ENCODE peak calls at places on chromosomes 2 and 18, in ten cellular contexts. One of them, this sample, is unnamed.
A peak's percentile ranks its signal among the peaks of the same experiment; 100 is the strongest.

GRCh38 chr2:159736048-159736447 is 23.7 kb downstream of the MARCHF7 start:
- DNase-seq in AG10803: no peak
- DNase-seq in stimulated activated CD4-positive, alpha-beta T cell treated with anti-CD3 and anti-CD28 coated beads, Interleukin-15, amount 100 ng/mL, for 24 hours: no peak
- DNase-seq in hypothalamus: no peak
- DNase-seq in activated naive CD4-positive, alpha-beta T cell treated with anti-CD3 and anti-CD28 coated beads for 36 hours: no peak
- DNase-seq in RPMI7951: peak; percentile 45
- DNase-seq in activated T-helper 1 cell treated with Interleukin-2 at 50 U/mL for 16 hours: no peak
- DNase-seq in Peyer's patch: no peak
- DNase-seq in Caki2: no peak
- DNase-seq in kidney glomerular epithelial cell: no peak
- DNase-seq in this sample: no peak

GRCh38 chr2:72936669-72937355 is 19.5 kb downstream of the EMX1 start:
- DNase-seq in activated T-helper 1 cell treated with Interleukin-2 at 50 U/mL for 16 hours: no peak
- DNase-seq in RPMI7951: no peak
- DNase-seq in Caki2: no peak
- DNase-seq in hypothalamus: no peak
- DNase-seq in AG10803: no peak
- DNase-seq in Peyer's patch: no peak
- DNase-seq in activated naive CD4-positive, alpha-beta T cell treated with anti-CD3 and anti-CD28 coated beads for 36 hours: no peak
- DNase-seq in stimulated activated CD4-positive, alpha-beta T cell treated with anti-CD3 and anti-CD28 coated beads, Interleukin-15, amount 100 ng/mL, for 24 hours: no peak
- DNase-seq in kidney glomerular epithelial cell: no peak
- DNase-seq in this sample: no peak

GRCh38 chr2:9212661-9213411 is 6.2 kb downstream of the ASAP2 start:
- DNase-seq in Peyer's patch: no peak
- DNase-seq in kidney glomerular epithelial cell: no peak
- DNase-seq in RPMI7951: no peak
- DNase-seq in AG10803: no peak
- DNase-seq in Caki2: no peak
- DNase-seq in stimulated activated CD4-positive, alpha-beta T cell treated with anti-CD3 and anti-CD28 coated beads, Interleukin-15, amount 100 ng/mL, for 24 hours: no peak
- DNase-seq in hypothalamus: no peak
- DNase-seq in activated naive CD4-positive, alpha-beta T cell treated with anti-CD3 and anti-CD28 coated beads for 36 hours: no peak
- DNase-seq in activated T-helper 1 cell treated with Interleukin-2 at 50 U/mL for 16 hours: no peak
- DNase-seq in this sample: no peak

GRCh38 chr18:79630266-79631095 is 49.1 kb upstream of the CTDP1 start:
- DNase-seq in stimulated activated CD4-positive, alpha-beta T cell treated with anti-CD3 and anti-CD28 coated beads, Interleukin-15, amount 100 ng/mL, for 24 hours: no peak
- DNase-seq in activated T-helper 1 cell treated with Interleukin-2 at 50 U/mL for 16 hours: no peak
- DNase-seq in activated naive CD4-positive, alpha-beta T cell treated with anti-CD3 and anti-CD28 coated beads for 36 hours: no peak
- DNase-seq in kidney glomerular epithelial cell: no peak
- DNase-seq in RPMI7951: peak; percentile 40
- DNase-seq in hypothalamus: no peak
- DNase-seq in AG10803: no peak
- DNase-seq in Caki2: no peak
- DNase-seq in Peyer's patch: peak; percentile 44
- DNase-seq in this sample: no peak

GRCh38 chr18:70261141-70261788 is 27.6 kb upstream of the SOCS6 start:
- DNase-seq in activated naive CD4-positive, alpha-beta T cell treated with anti-CD3 and anti-CD28 coated beads for 36 hours: no peak
- DNase-seq in Caki2: no peak
- DNase-seq in AG10803: no peak
- DNase-seq in hypothalamus: no peak
- DNase-seq in Peyer's patch: no peak
- DNase-seq in kidney glomerular epithelial cell: no peak
- DNase-seq in RPMI7951: peak; percentile 60
- DNase-seq in stimulated activated CD4-positive, alpha-beta T cell treated with anti-CD3 and anti-CD28 coated beads, Interleukin-15, amount 100 ng/mL, for 24 hours: no peak
- DNase-seq in activated T-helper 1 cell treated with Interleukin-2 at 50 U/mL for 16 hours: no peak
- DNase-seq in this sample: no peak

GRCh38 chr2:15674637-15675455 is 83.2 kb downstream of the DDX1 start:
- DNase-seq in stimulated activated CD4-positive, alpha-beta T cell treated with anti-CD3 and anti-CD28 coated beads, Interleukin-15, amount 100 ng/mL, for 24 hours: no peak
- DNase-seq in Caki2: peak; percentile 66
- DNase-seq in AG10803: peak; percentile 12
- DNase-seq in kidney glomerular epithelial cell: peak; percentile 92
- DNase-seq in activated naive CD4-positive, alpha-beta T cell treated with anti-CD3 and anti-CD28 coated beads for 36 hours: no peak
- DNase-seq in activated T-helper 1 cell treated with Interleukin-2 at 50 U/mL for 16 hours: no peak
- DNase-seq in hypothalamus: no peak
- DNase-seq in Peyer's patch: no peak
- DNase-seq in RPMI7951: no peak
- DNase-seq in this sample: no peak

GRCh38 chr2:10361220-10361588 is 58.5 kb downstream of the HPCAL1 start:
- DNase-seq in kidney glomerular epithelial cell: peak; percentile 2
- DNase-seq in activated T-helper 1 cell treated with Interleukin-2 at 50 U/mL for 16 hours: no peak
- DNase-seq in stimulated activated CD4-positive, alpha-beta T cell treated with anti-CD3 and anti-CD28 coated beads, Interleukin-15, amount 100 ng/mL, for 24 hours: no peak
- DNase-seq in RPMI7951: peak; percentile 25
- DNase-seq in AG10803: peak; percentile 8
- DNase-seq in Peyer's patch: no peak
- DNase-seq in Caki2: no peak
- DNase-seq in hypothalamus: no peak
- DNase-seq in activated naive CD4-positive, alpha-beta T cell treated with anti-CD3 and anti-CD28 coated beads for 36 hours: no peak
- DNase-seq in this sample: no peak

GRCh38 chr2:47076586-47077441 is 78.3 kb downstream of the STPG4 start:
- DNase-seq in RPMI7951: peak; percentile 99
- DNase-seq in kidney glomerular epithelial cell: peak; percentile 97
- DNase-seq in Caki2: peak; percentile 88
- DNase-seq in activated T-helper 1 cell treated with Interleukin-2 at 50 U/mL for 16 hours: no peak
- DNase-seq in activated naive CD4-positive, alpha-beta T cell treated with anti-CD3 and anti-CD28 coated beads for 36 hours: no peak
- DNase-seq in stimulated activated CD4-positive, alpha-beta T cell treated with anti-CD3 and anti-CD28 coated beads, Interleukin-15, amount 100 ng/mL, for 24 hours: no peak
- DNase-seq in hypothalamus: no peak
- DNase-seq in AG10803: peak; percentile 99
- DNase-seq in Peyer's patch: no peak
- DNase-seq in this sample: no peak

GRCh38 chr2:182946949-182947348 is 80.5 kb upstream of the FRZB start:
- DNase-seq in activated naive CD4-positive, alpha-beta T cell treated with anti-CD3 and anti-CD28 coated beads for 36 hours: no peak
- DNase-seq in RPMI7951: peak; percentile 19
- DNase-seq in Peyer's patch: no peak
- DNase-seq in Caki2: no peak
- DNase-seq in hypothalamus: no peak
- DNase-seq in AG10803: no peak
- DNase-seq in activated T-helper 1 cell treated with Interleukin-2 at 50 U/mL for 16 hours: no peak
- DNase-seq in kidney glomerular epithelial cell: no peak
- DNase-seq in stimulated activated CD4-positive, alpha-beta T cell treated with anti-CD3 and anti-CD28 coated beads, Interleukin-15, amount 100 ng/mL, for 24 hours: no peak
- DNase-seq in this sample: no peak

GRCh38 chr2:178844690-178845089 is 37.5 kb upstream of the TTN start:
- DNase-seq in Caki2: no peak
- DNase-seq in kidney glomerular epithelial cell: no peak
- DNase-seq in activated T-helper 1 cell treated with Interleukin-2 at 50 U/mL for 16 hours: no peak
- DNase-seq in activated naive CD4-positive, alpha-beta T cell treated with anti-CD3 and anti-CD28 coated beads for 36 hours: no peak
- DNase-seq in RPMI7951: no peak
- DNase-seq in stimulated activated CD4-positive, alpha-beta T cell treated with anti-CD3 and anti-CD28 coated beads, Interleukin-15, amount 100 ng/mL, for 24 hours: no peak
- DNase-seq in AG10803: no peak
- DNase-seq in hypothalamus: no peak
- DNase-seq in Peyer's patch: no peak
- DNase-seq in this sample: no peak

GRCh38 chr2:113084249-113085000 is 16.7 kb downstream of the IL1F10 start:
- DNase-seq in hypothalamus: no peak
- DNase-seq in kidney glomerular epithelial cell: no peak
- DNase-seq in RPMI7951: peak; percentile 17
- DNase-seq in activated naive CD4-positive, alpha-beta T cell treated with anti-CD3 and anti-CD28 coated beads for 36 hours: peak; percentile 43
- DNase-seq in activated T-helper 1 cell treated with Interleukin-2 at 50 U/mL for 16 hours: no peak
- DNase-seq in stimulated activated CD4-positive, alpha-beta T cell treated with anti-CD3 and anti-CD28 coated beads, Interleukin-15, amount 100 ng/mL, for 24 hours: peak; percentile 15
- DNase-seq in AG10803: no peak
- DNase-seq in Caki2: no peak
- DNase-seq in Peyer's patch: no peak
- DNase-seq in this sample: peak; percentile 60

GRCh38 chr2:192151848-192152247 is 42.9 kb downstream of the TMEFF2 start:
- DNase-seq in hypothalamus: no peak
- DNase-seq in stimulated activated CD4-positive, alpha-beta T cell treated with anti-CD3 and anti-CD28 coated beads, Interleukin-15, amount 100 ng/mL, for 24 hours: no peak
- DNase-seq in RPMI7951: peak; percentile 84
- DNase-seq in Peyer's patch: no peak
- DNase-seq in Caki2: peak; percentile 1
- DNase-seq in activated naive CD4-positive, alpha-beta T cell treated with anti-CD3 and anti-CD28 coated beads for 36 hours: no peak
- DNase-seq in activated T-helper 1 cell treated with Interleukin-2 at 50 U/mL for 16 hours: no peak
- DNase-seq in AG10803: peak; percentile 80
- DNase-seq in kidney glomerular epithelial cell: peak; percentile 11
- DNase-seq in this sample: no peak

GRCh38 chr2:106280653-106281202 is 86.6 kb upstream of the UXS1 start:
- DNase-seq in RPMI7951: no peak
- DNase-seq in Caki2: no peak
- DNase-seq in activated T-helper 1 cell treated with Interleukin-2 at 50 U/mL for 16 hours: no peak
- DNase-seq in AG10803: no peak
- DNase-seq in hypothalamus: no peak
- DNase-seq in Peyer's patch: no peak
- DNase-seq in activated naive CD4-positive, alpha-beta T cell treated with anti-CD3 and anti-CD28 coated beads for 36 hours: no peak
- DNase-seq in kidney glomerular epithelial cell: no peak
- DNase-seq in stimulated activated CD4-positive, alpha-beta T cell treated with anti-CD3 and anti-CD28 coated beads, Interleukin-15, amount 100 ng/mL, for 24 hours: no peak
- DNase-seq in this sample: no peak

GRCh38 chr2:46462936-46463335 is 16.4 kb upstream of the TMEM247 start:
- DNase-seq in AG10803: peak; percentile 66
- DNase-seq in RPMI7951: peak; percentile 15
- DNase-seq in Peyer's patch: no peak
- DNase-seq in activated naive CD4-positive, alpha-beta T cell treated with anti-CD3 and anti-CD28 coated beads for 36 hours: no peak
- DNase-seq in hypothalamus: no peak
- DNase-seq in kidney glomerular epithelial cell: no peak
- DNase-seq in activated T-helper 1 cell treated with Interleukin-2 at 50 U/mL for 16 hours: no peak
- DNase-seq in Caki2: no peak
- DNase-seq in stimulated activated CD4-positive, alpha-beta T cell treated with anti-CD3 and anti-CD28 coated beads, Interleukin-15, amount 100 ng/mL, for 24 hours: no peak
- DNase-seq in this sample: no peak

GRCh38 chr2:219273887-219274391 is 5.2 kb upstream of the DNAJB2 start:
- DNase-seq in Caki2: peak; percentile 77
- DNase-seq in Peyer's patch: no peak
- DNase-seq in kidney glomerular epithelial cell: peak; percentile 76
- DNase-seq in hypothalamus: no peak
- DNase-seq in stimulated activated CD4-positive, alpha-beta T cell treated with anti-CD3 and anti-CD28 coated beads, Interleukin-15, amount 100 ng/mL, for 24 hours: no peak
- DNase-seq in activated naive CD4-positive, alpha-beta T cell treated with anti-CD3 and anti-CD28 coated beads for 36 hours: no peak
- DNase-seq in activated T-helper 1 cell treated with Interleukin-2 at 50 U/mL for 16 hours: no peak
- DNase-seq in AG10803: no peak
- DNase-seq in RPMI7951: peak; percentile 84
- DNase-seq in this sample: no peak

GRCh38 chr18:12883684-12884520 is at the start of gene PTPN2:
- DNase-seq in activated T-helper 1 cell treated with Interleukin-2 at 50 U/mL for 16 hours: peak; percentile 86
- DNase-seq in activated naive CD4-positive, alpha-beta T cell treated with anti-CD3 and anti-CD28 coated beads for 36 hours: peak; percentile 92
- DNase-seq in kidney glomerular epithelial cell: peak; percentile 90
- DNase-seq in AG10803: peak; percentile 95
- DNase-seq in RPMI7951: peak; percentile 89
- DNase-seq in Peyer's patch: peak; percentile 97
- DNase-seq in stimulated activated CD4-positive, alpha-beta T cell treated with anti-CD3 and anti-CD28 coated beads, Interleukin-15, amount 100 ng/mL, for 24 hours: peak; percentile 94
- DNase-seq in Caki2: peak; percentile 97
- DNase-seq in hypothalamus: peak; percentile 81
- DNase-seq in this sample: peak; percentile 96

GRCh38 chr2:121570665-121571055 is 40.0 kb downstream of the RNU4ATAC start:
- DNase-seq in Caki2: no peak
- DNase-seq in activated T-helper 1 cell treated with Interleukin-2 at 50 U/mL for 16 hours: no peak
- DNase-seq in Peyer's patch: no peak
- DNase-seq in RPMI7951: no peak
- DNase-seq in kidney glomerular epithelial cell: no peak
- DNase-seq in stimulated activated CD4-positive, alpha-beta T cell treated with anti-CD3 and anti-CD28 coated beads, Interleukin-15, amount 100 ng/mL, for 24 hours: no peak
- DNase-seq in activated naive CD4-positive, alpha-beta T cell treated with anti-CD3 and anti-CD28 coated beads for 36 hours: no peak
- DNase-seq in AG10803: no peak
- DNase-seq in hypothalamus: no peak
- DNase-seq in this sample: no peak

GRCh38 chr2:237966250-237966564 is 607 bp upstream of the UBE2F start:
- DNase-seq in AG10803: no peak
- DNase-seq in stimulated activated CD4-positive, alpha-beta T cell treated with anti-CD3 and anti-CD28 coated beads, Interleukin-15, amount 100 ng/mL, for 24 hours: peak; percentile 19
- DNase-seq in hypothalamus: no peak
- DNase-seq in activated T-helper 1 cell treated with Interleukin-2 at 50 U/mL for 16 hours: no peak
- DNase-seq in activated naive CD4-positive, alpha-beta T cell treated with anti-CD3 and anti-CD28 coated beads for 36 hours: no peak
- DNase-seq in Peyer's patch: no peak
- DNase-seq in RPMI7951: no peak
- DNase-seq in Caki2: no peak
- DNase-seq in kidney glomerular epithelial cell: no peak
- DNase-seq in this sample: no peak

GRCh38 chr2:85662899-85663683 is 4.9 kb downstream of the SFTPB start:
- DNase-seq in activated naive CD4-positive, alpha-beta T cell treated with anti-CD3 and anti-CD28 coated beads for 36 hours: no peak
- DNase-seq in RPMI7951: peak; percentile 93
- DNase-seq in Caki2: peak; percentile 62
- DNase-seq in Peyer's patch: no peak
- DNase-seq in activated T-helper 1 cell treated with Interleukin-2 at 50 U/mL for 16 hours: no peak
- DNase-seq in hypothalamus: no peak
- DNase-seq in AG10803: peak; percentile 88
- DNase-seq in kidney glomerular epithelial cell: peak; percentile 83
- DNase-seq in stimulated activated CD4-positive, alpha-beta T cell treated with anti-CD3 and anti-CD28 coated beads, Interleukin-15, amount 100 ng/mL, for 24 hours: no peak
- DNase-seq in this sample: no peak

GRCh38 chr2:25000503-25001328 is 29.0 kb upstream of the DNAJC27 start:
- DNase-seq in AG10803: peak; percentile 19
- DNase-seq in hypothalamus: no peak
- DNase-seq in kidney glomerular epithelial cell: peak; percentile 7
- DNase-seq in stimulated activated CD4-positive, alpha-beta T cell treated with anti-CD3 and anti-CD28 coated beads, Interleukin-15, amount 100 ng/mL, for 24 hours: no peak
- DNase-seq in Caki2: no peak
- DNase-seq in Peyer's patch: no peak
- DNase-seq in activated T-helper 1 cell treated with Interleukin-2 at 50 U/mL for 16 hours: no peak
- DNase-seq in RPMI7951: no peak
- DNase-seq in activated naive CD4-positive, alpha-beta T cell treated with anti-CD3 and anti-CD28 coated beads for 36 hours: no peak
- DNase-seq in this sample: no peak

GRCh38 chr18:26771524-26771923 is 94.0 kb downstream of the AQP4 start:
- DNase-seq in stimulated activated CD4-positive, alpha-beta T cell treated with anti-CD3 and anti-CD28 coated beads, Interleukin-15, amount 100 ng/mL, for 24 hours: no peak
- DNase-seq in Peyer's patch: no peak
- DNase-seq in Caki2: no peak
- DNase-seq in RPMI7951: no peak
- DNase-seq in activated T-helper 1 cell treated with Interleukin-2 at 50 U/mL for 16 hours: no peak
- DNase-seq in hypothalamus: no peak
- DNase-seq in kidney glomerular epithelial cell: peak; percentile 6
- DNase-seq in activated naive CD4-positive, alpha-beta T cell treated with anti-CD3 and anti-CD28 coated beads for 36 hours: no peak
- DNase-seq in AG10803: no peak
- DNase-seq in this sample: no peak

GRCh38 chr2:160144278-160144990 is 55.6 kb downstream of the ITGB6 start:
- DNase-seq in Peyer's patch: no peak
- DNase-seq in RPMI7951: no peak
- DNase-seq in Caki2: no peak
- DNase-seq in AG10803: peak; percentile 55
- DNase-seq in hypothalamus: no peak
- DNase-seq in stimulated activated CD4-positive, alpha-beta T cell treated with anti-CD3 and anti-CD28 coated beads, Interleukin-15, amount 100 ng/mL, for 24 hours: no peak
- DNase-seq in activated naive CD4-positive, alpha-beta T cell treated with anti-CD3 and anti-CD28 coated beads for 36 hours: no peak
- DNase-seq in activated T-helper 1 cell treated with Interleukin-2 at 50 U/mL for 16 hours: no peak
- DNase-seq in kidney glomerular epithelial cell: no peak
- DNase-seq in this sample: no peak

GRCh38 chr18:48949051-48949605 is 1.6 kb downstream of the SMAD7 start:
- DNase-seq in activated T-helper 1 cell treated with Interleukin-2 at 50 U/mL for 16 hours: peak; percentile 55
- DNase-seq in Caki2: peak; percentile 48
- DNase-seq in activated naive CD4-positive, alpha-beta T cell treated with anti-CD3 and anti-CD28 coated beads for 36 hours: peak; percentile 48
- DNase-seq in Peyer's patch: peak; percentile 86
- DNase-seq in kidney glomerular epithelial cell: peak; percentile 61
- DNase-seq in hypothalamus: no peak
- DNase-seq in AG10803: no peak
- DNase-seq in stimulated activated CD4-positive, alpha-beta T cell treated with anti-CD3 and anti-CD28 coated beads, Interleukin-15, amount 100 ng/mL, for 24 hours: peak; percentile 59
- DNase-seq in RPMI7951: peak; percentile 57
- DNase-seq in this sample: peak; percentile 57

GRCh38 chr2:10765461-10765860 is 44.0 kb downstream of the ATP6V1C2 start:
- DNase-seq in stimulated activated CD4-positive, alpha-beta T cell treated with anti-CD3 and anti-CD28 coated beads, Interleukin-15, amount 100 ng/mL, for 24 hours: no peak
- DNase-seq in hypothalamus: no peak
- DNase-seq in Peyer's patch: peak; percentile 71
- DNase-seq in AG10803: no peak
- DNase-seq in activated naive CD4-positive, alpha-beta T cell treated with anti-CD3 and anti-CD28 coated beads for 36 hours: no peak
- DNase-seq in Caki2: no peak
- DNase-seq in kidney glomerular epithelial cell: no peak
- DNase-seq in activated T-helper 1 cell treated with Interleukin-2 at 50 U/mL for 16 hours: no peak
- DNase-seq in RPMI7951: no peak
- DNase-seq in this sample: no peak

GRCh38 chr2:96470089-96470488 is 35.1 kb downstream of the NEURL3 start:
- DNase-seq in Caki2: no peak
- DNase-seq in hypothalamus: no peak
- DNase-seq in activated T-helper 1 cell treated with Interleukin-2 at 50 U/mL for 16 hours: no peak
- DNase-seq in stimulated activated CD4-positive, alpha-beta T cell treated with anti-CD3 and anti-CD28 coated beads, Interleukin-15, amount 100 ng/mL, for 24 hours: no peak
- DNase-seq in activated naive CD4-positive, alpha-beta T cell treated with anti-CD3 and anti-CD28 coated beads for 36 hours: no peak
- DNase-seq in AG10803: no peak
- DNase-seq in Peyer's patch: no peak
- DNase-seq in kidney glomerular epithelial cell: no peak
- DNase-seq in RPMI7951: no peak
- DNase-seq in this sample: no peak

GRCh38 chr18:30618567-30618966 is 424.0 kb downstream of the DSC3 start:
- DNase-seq in activated T-helper 1 cell treated with Interleukin-2 at 50 U/mL for 16 hours: no peak
- DNase-seq in RPMI7951: no peak
- DNase-seq in Caki2: no peak
- DNase-seq in Peyer's patch: no peak
- DNase-seq in kidney glomerular epithelial cell: no peak
- DNase-seq in AG10803: no peak
- DNase-seq in hypothalamus: no peak
- DNase-seq in activated naive CD4-positive, alpha-beta T cell treated with anti-CD3 and anti-CD28 coated beads for 36 hours: no peak
- DNase-seq in stimulated activated CD4-positive, alpha-beta T cell treated with anti-CD3 and anti-CD28 coated beads, Interleukin-15, amount 100 ng/mL, for 24 hours: no peak
- DNase-seq in this sample: no peak

GRCh38 chr2:240629419-240629967 is 4.2 kb downstream of the GPR35 start:
- DNase-seq in Caki2: no peak
- DNase-seq in AG10803: no peak
- DNase-seq in activated naive CD4-positive, alpha-beta T cell treated with anti-CD3 and anti-CD28 coated beads for 36 hours: no peak
- DNase-seq in stimulated activated CD4-positive, alpha-beta T cell treated with anti-CD3 and anti-CD28 coated beads, Interleukin-15, amount 100 ng/mL, for 24 hours: no peak
- DNase-seq in hypothalamus: no peak
- DNase-seq in Peyer's patch: no peak
- DNase-seq in activated T-helper 1 cell treated with Interleukin-2 at 50 U/mL for 16 hours: no peak
- DNase-seq in kidney glomerular epithelial cell: no peak
- DNase-seq in RPMI7951: no peak
- DNase-seq in this sample: no peak

GRCh38 chr2:48896870-48897269 is 141.3 kb upstream of the LHCGR start:
- DNase-seq in activated naive CD4-positive, alpha-beta T cell treated with anti-CD3 and anti-CD28 coated beads for 36 hours: no peak
- DNase-seq in AG10803: no peak
- DNase-seq in RPMI7951: no peak
- DNase-seq in Peyer's patch: no peak
- DNase-seq in hypothalamus: no peak
- DNase-seq in kidney glomerular epithelial cell: no peak
- DNase-seq in stimulated activated CD4-positive, alpha-beta T cell treated with anti-CD3 and anti-CD28 coated beads, Interleukin-15, amount 100 ng/mL, for 24 hours: no peak
- DNase-seq in activated T-helper 1 cell treated with Interleukin-2 at 50 U/mL for 16 hours: no peak
- DNase-seq in Caki2: no peak
- DNase-seq in this sample: no peak

This sample was measured in T-helper 2 cell.